ENCODE peak calls at places on chromosomes 11 and 22, in six cellular contexts. A is CD4-positive, CD25-positive, alpha-beta regulatory T cell; H is Karpas-422; T is colonic mucosa; C is cardiac muscle cell; S is GM23248. F is an unnamed sample.

GRCh38 chr22:44085743-44086741 is 61.9 kb downstream of the PARVB start:
- DNase-seq in C (peak; percentile 63), S (peak; percentile 90), H (peak; percentile 83), A (no peak), T (peak; percentile 69), F (peak; percentile 50)

GRCh38 chr22:29269731-29270474 is 1.8 kb downstream of the EWSR1 start:
- DNase-seq in T (peak; percentile 30), C (peak; percentile 21), S (peak; percentile 38), H (no peak), A (no peak), F (no peak)

GRCh38 chr11:14036495-14036894 is 74.0 kb downstream of the SPON1 start:
- DNase-seq in T (no peak), C (no peak), A (no peak), H (no peak), S (no peak), F (no peak)

GRCh38 chr11:6538456-6538855 is 41.4 kb downstream of the DNHD1 start:
- DNase-seq in S (no peak), C (peak; percentile 10), H (no peak), T (no peak), A (no peak), F (no peak)

GRCh38 chr22:49381595-49382450 is 445.9 kb downstream of the BRD1 start:
- DNase-seq in H (no peak), A (no peak), S (no peak), T (no peak), C (no peak), F (no peak)

GRCh38 chr11:68839953-68840641 is 1.6 kb downstream of the CPT1A start:
- DNase-seq in A (no peak), T (peak; percentile 58), S (peak; percentile 53), H (peak; percentile 74), C (peak; percentile 39), F (peak; percentile 28)

GRCh38 chr11:132935383-132935782 is 596.9 kb downstream of the OPCML start:
- DNase-seq in T (no peak), S (no peak), A (no peak), C (no peak), H (no peak), F (no peak)

GRCh38 chr11:94567181-94567670 is at the start of gene PIWIL4:
- DNase-seq in A (no peak), H (no peak), S (no peak), C (no peak), T (no peak), F (no peak)

GRCh38 chr22:17243524-17243923 is 24.3 kb upstream of the ADA2 start:
- DNase-seq in H (peak; percentile 64), S (peak; percentile 54), C (no peak), A (no peak), T (no peak), F (no peak)

DNA sequence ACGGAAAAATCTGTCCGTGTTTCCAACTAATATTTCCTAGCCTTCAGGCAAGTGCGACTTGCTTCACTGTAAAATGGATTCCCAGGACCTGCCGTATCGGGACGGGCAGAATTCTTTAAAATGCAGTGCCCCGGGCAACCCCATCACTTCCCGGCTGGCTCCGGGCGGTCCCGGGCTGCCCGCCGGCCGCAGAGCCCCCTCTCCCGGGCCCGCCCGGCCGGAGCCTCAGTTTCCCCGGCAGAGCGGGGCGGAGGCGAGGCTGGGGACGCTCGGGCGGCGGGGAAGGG is 84.1 kb upstream of the WNT7B start:
- DNase-seq in C (no peak), A (no peak), S (no peak), H (no peak), T (no peak), F (no peak)
- H3K4me1 ChIP-seq in C (no peaks in the 10 kb centered on the region), A (peaks cover 26% of the 10 kb centered on the region), S (peaks cover 63% of the 10 kb centered on the region), H (peaks cover 42% of the 10 kb centered on the region), T (peaks cover 6% of the 10 kb centered on the region), F (peaks cover 30% of the 10 kb centered on the region)

GRCh38 chr11:33730716-33731115 is 5.5 kb downstream of the CD59 start:
- DNase-seq in C (no peak), S (no peak), A (no peak), T (no peak), H (no peak), F (no peak)
- H3K4me3 ChIP-seq in C (no peak overlapping the region), S (peak overlapping the region; percentile 47), A (no peak overlapping the region), T (no peak overlapping the region), H (no peak overlapping the region), F (no peak overlapping the region)

GRCh38 chr22:36463783-36464184 is 17.7 kb downstream of the TXN2 start:
- DNase-seq in C (peak; percentile 81), T (no peak), S (no peak), H (no peak), A (no peak), F (no peak)
- H3K4me1 ChIP-seq in C (peaks cover 35% of the 10 kb centered on the region), T (peaks cover 16% of the 10 kb centered on the region), S (peaks cover 42% of the 10 kb centered on the region), H (no peaks in the 10 kb centered on the region), A (peaks cover 8% of the 10 kb centered on the region), F (peaks cover 12% of the 10 kb centered on the region)

GRCh38 chr22:42500164-42500835 is 19.3 kb downstream of the RRP7A start:
- DNase-seq in C (peak; percentile 71), S (peak; percentile 84), T (peak; percentile 91), H (peak; percentile 95), A (peak; percentile 76), F (peak; percentile 95)
- H3K4me3 ChIP-seq in C (no peak overlapping the region), S (peak overlapping the region; percentile 42), T (peak overlapping the region; percentile 37), H (no peak overlapping the region), A (no peak overlapping the region), F (peak overlapping the region; percentile 41)

GRCh38 chr11:63999349-64000025 is 13.2 kb downstream of the OTUB1 start:
- DNase-seq in C (peak; percentile 74), H (no peak), S (peak; percentile 79), T (peak; percentile 79), A (peak; percentile 49), F (peak; percentile 80)

GRCh38 chr11:64001552-64002427 is 15.6 kb downstream of the OTUB1 start:
- DNase-seq in A (no peak), S (peak; percentile 33), H (no peak), C (no peak), T (no peak), F (peak; percentile 41)

GRCh38 chr11:63998558-63999348 is 12.5 kb downstream of the OTUB1 start:
- DNase-seq in C (no peak), H (no peak), T (no peak), S (no peak), A (no peak), F (no peak)

GRCh38 chr11:64000026-64000739 is 13.9 kb downstream of the OTUB1 start:
- DNase-seq in S (peak; percentile 89), T (peak; percentile 66), A (peak; percentile 64), H (peak; percentile 55), C (peak; percentile 87), F (no peak)

GRCh38 chr11:64000740-64001514 is 14.7 kb downstream of the OTUB1 start:
- DNase-seq in H (no peak), T (no peak), S (peak; percentile 16), C (no peak), A (no peak), F (no peak)
- H3K4me1 ChIP-seq in H (no peaks in the 10 kb centered on the region), T (peaks cover 9% of the 10 kb centered on the region), S (peaks cover 4% of the 10 kb centered on the region), C (no peaks in the 10 kb centered on the region), A (peaks cover 21% of the 10 kb centered on the region), F (peaks cover 5% of the 10 kb centered on the region)

DNA sequence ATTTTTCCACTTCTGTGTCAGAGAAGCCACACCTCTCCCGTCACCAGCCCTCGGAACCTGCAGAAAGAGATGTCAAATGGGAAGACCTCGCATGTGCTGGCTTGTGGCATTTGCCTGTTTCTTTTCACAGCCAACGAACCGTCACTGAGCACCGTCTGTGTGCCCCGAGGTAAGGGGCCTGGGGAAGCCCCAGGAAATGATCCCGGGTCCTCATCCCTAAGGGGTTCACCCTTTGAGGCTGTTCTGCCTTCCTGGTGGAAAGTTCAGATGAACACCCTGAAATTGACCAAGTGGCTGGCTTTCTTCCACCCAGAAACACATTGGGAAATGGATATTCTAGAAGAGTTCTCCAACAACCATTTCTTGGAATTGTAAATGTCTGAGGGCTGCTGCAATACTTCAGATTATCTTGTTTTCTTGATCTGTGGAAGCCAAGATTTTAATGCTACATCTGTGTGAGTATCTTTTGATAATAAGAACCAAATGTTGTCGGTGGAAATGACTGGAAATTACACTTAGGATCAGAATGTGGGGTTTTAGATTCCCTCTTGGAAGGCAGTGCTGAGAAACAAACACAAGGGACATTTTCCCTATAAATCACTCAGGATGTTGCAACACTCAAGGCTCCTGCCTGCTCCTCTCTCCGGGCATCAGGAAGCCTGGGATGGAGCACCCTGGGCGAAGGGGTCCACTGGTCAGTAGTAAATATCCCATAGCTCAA is 37.6 kb downstream of the RIBC2 start:
- DNase-seq in C (no peak), T (no peak), S (peak; percentile 91), H (no peak), A (no peak), F (no peak)
- H3K4me3 ChIP-seq in C (no peak overlapping the region), T (no peak overlapping the region), S (peak overlapping the region; percentile 36), H (no peak overlapping the region), A (no peak overlapping the region), F (no peak overlapping the region)

GRCh38 chr22:23531283-23531921 is 48.7 kb downstream of the IGLL1 start:
- DNase-seq in C (no peak), T (no peak), A (no peak), H (no peak), S (no peak), F (no peak)
- H3K4me1 ChIP-seq in C (peaks cover 34% of the 10 kb centered on the region), T (no peaks in the 10 kb centered on the region), A (no peaks in the 10 kb centered on the region), H (peaks cover 34% of the 10 kb centered on the region), S (no peaks in the 10 kb centered on the region), F (peaks cover 20% of the 10 kb centered on the region)

GRCh38 chr22:45645150-45645525 is 26.5 kb upstream of the ATXN10 start:
- DNase-seq in S (no peak), A (no peak), H (no peak), C (no peak), T (no peak), F (no peak)
- H3K4me3 ChIP-seq in S (no peak overlapping the region), A (no peak overlapping the region), H (peak overlapping the region; percentile 26), C (no peak overlapping the region), T (peak overlapping the region; percentile 6), F (peak overlapping the region; percentile 55)